ENCODE peak calls at places on chromosome X, in six cellular contexts. W is stimulated activated CD4-positive, alpha-beta T cell treated with anti-CD3 and anti-CD28 coated beads, TNF-alpha, amount 100 ng/mL, for 1 hour; M is AG08396; I is anterior cingulate cortex; J is body of pancreas; S is RPMI7951. G is an unnamed sample.

GRCh38 chrX:10168226-10168625 is 11.5 kb downstream of the CLCN4 start:
- DNase-seq in W (no peak), M (no peak), I (no peak), J (no peak), S (no peak), G (no peak)

GRCh38 chrX:118459494-118459893 is 36.1 kb upstream of the DOCK11 start:
- DNase-seq in W (peak), M (peak), I (no peak), J (peak), S (peak), G (peak)

GRCh38 chrX:39470588-39471155 is 627.1 kb downstream of the BCOR start:
- DNase-seq in W (no peak), M (no peak), I (peak), J (peak), S (no peak), G (peak)

GRCh38 chrX:30283456-30284200 is 25.6 kb downstream of the NR0B1 start:
- DNase-seq in W (no peak), M (peak), I (no peak), J (no peak), S (peak), G (no peak)

GRCh38 chrX:11470231-11470630 is 177.0 kb downstream of the AMELX start:
- DNase-seq in W (no peak), M (peak), I (no peak), J (no peak), S (peak), G (no peak)

GRCh38 chrX:120120223-120120622 is 4.5 kb upstream of the RHOXF1 start:
- DNase-seq in W (no peak), M (peak), I (no peak), J (no peak), S (no peak), G (no peak)

GRCh38 chrX:119236599-119237525 is 777 bp downstream of the PGRMC1 start:
- DNase-seq in W (no peak), M (peak), I (no peak), J (peak), S (peak), G (peak)

GRCh38 chrX:150680974-150681373 is 12.2 kb upstream of the MTMR1 start:
- DNase-seq in W (no peak), M (no peak), I (no peak), J (peak), S (no peak), G (peak)

GRCh38 chrX:148567229-148567628 is 66.8 kb downstream of the AFF2 start:
- DNase-seq in W (no peak), M (peak), I (no peak), J (no peak), S (peak), G (no peak)

G was measured in G401.